ENCODE peak calls at places on chromosomes 4 and X, in ten cellular contexts. X, U, S, R, L, Z, F, I, J and P are unnamed samples.

GRCh38 chr4:24745172-24745895 is 50.0 kb upstream of the SOD3 start:
- DNase-seq in X (no peak), U (no peak), S (no peak), R (no peak), L (no peak), Z (no peak), F (no peak), I (no peak), J (no peak), P (no peak)

GRCh38 chrX:47283015-47283771 is 50.4 kb downstream of the USP11 start:
- DNase-seq in X (peak; percentile 77), U (no peak), S (no peak), R (no peak), L (peak; percentile 74), Z (no peak), F (no peak), I (no peak), J (no peak), P (peak; percentile 74)

GRCh38 chrX:77949840-77950239 is 19.6 kb downstream of the PGAM4 start:
- DNase-seq in X (no peak), U (no peak), S (no peak), R (no peak), L (no peak), Z (no peak), F (no peak), I (no peak), J (no peak), P (no peak)

GRCh38 chrX:14673764-14674163 is 144.4 kb downstream of the GLRA2 start:
- DNase-seq in X (no peak), U (no peak), S (no peak), R (no peak), L (peak; percentile 82), Z (no peak), F (no peak), I (peak; percentile 94), J (no peak), P (no peak)

GRCh38 chr4:123893746-123894095 is 497.1 kb downstream of the SPRY1 start:
- DNase-seq in X (no peak), U (no peak), S (no peak), R (no peak), L (no peak), Z (no peak), F (no peak), I (no peak), J (no peak), P (no peak)

GRCh38 chr4:118921736-118922135 is 33.1 kb downstream of the SYNPO2 start:
- DNase-seq in X (no peak), U (no peak), S (no peak), R (no peak), L (no peak), Z (no peak), F (no peak), I (no peak), J (no peak), P (no peak)

GRCh38 chr4:118729287-118730286 is 44.4 kb downstream of the METTL14 start:
- DNase-seq in X (no peak), U (no peak), S (no peak), R (no peak), L (peak; percentile 65), Z (no peak), F (no peak), I (no peak), J (no peak), P (no peak)

GRCh38 chr4:53196195-53196641 is 169.6 kb downstream of the SCFD2 start:
- DNase-seq in X (no peak), U (no peak), S (no peak), R (no peak), L (no peak), Z (no peak), F (no peak), I (no peak), J (no peak), P (no peak)

GRCh38 chr4:98283219-98284199 is 22.3 kb downstream of the RAP1GDS1 start:
- DNase-seq in X (no peak), U (no peak), S (no peak), R (no peak), L (peak; percentile 34), Z (no peak), F (no peak), I (no peak), J (no peak), P (no peak)

GRCh38 chrX:32985544-32985943 is 225.8 kb downstream of the DMD start:
- DNase-seq in X (no peak), U (no peak), S (no peak), R (no peak), L (no peak), Z (no peak), F (no peak), I (no peak), J (no peak), P (no peak)

GRCh38 chrX:46979340-46979739 is 67.1 kb downstream of the JADE3 start:
- DNase-seq in X (no peak), U (no peak), S (no peak), R (no peak), L (peak; percentile 73), Z (no peak), F (no peak), I (peak; percentile 76), J (no peak), P (no peak)

GRCh38 chr4:143558823-143559756 is 45.6 kb downstream of the SMARCA5 start:
- DNase-seq in X (peak; percentile 88), U (peak; percentile 79), S (peak; percentile 82), R (peak; percentile 70), L (peak; percentile 66), Z (peak; percentile 55), F (peak; percentile 79), I (peak; percentile 19), J (peak; percentile 41), P (peak; percentile 46)

GRCh38 chr4:169267070-169267469 is 3.7 kb downstream of the SH3RF1 start:
- DNase-seq in X (no peak), U (no peak), S (no peak), R (no peak), L (no peak), Z (no peak), F (no peak), I (no peak), J (no peak), P (no peak)

GRCh38 chr4:151690164-151690856 is 70.5 kb downstream of the GATB start:
- DNase-seq in X (no peak), U (no peak), S (no peak), R (no peak), L (peak; percentile 67), Z (no peak), F (no peak), I (no peak), J (no peak), P (no peak)

GRCh38 chr4:18388029-18388428 is 366.5 kb upstream of the LCORL start:
- DNase-seq in X (no peak), U (no peak), S (no peak), R (no peak), L (no peak), Z (no peak), F (no peak), I (no peak), J (no peak), P (no peak)

GRCh38 chr4:127905029-127905428 is 24.3 kb downstream of the PLK4 start:
- DNase-seq in X (peak; percentile 24), U (no peak), S (no peak), R (no peak), L (no peak), Z (no peak), F (no peak), I (no peak), J (no peak), P (no peak)

GRCh38 chrX:100748133-100748532 is 16.2 kb upstream of the SYTL4 start:
- DNase-seq in X (no peak), U (no peak), S (no peak), R (no peak), L (no peak), Z (no peak), F (no peak), I (no peak), J (no peak), P (no peak)

GRCh38 chr4:53436251-53436650 is 58.8 kb downstream of the FIP1L1 start:
- DNase-seq in X (no peak), U (no peak), S (no peak), R (no peak), L (no peak), Z (no peak), F (no peak), I (no peak), J (no peak), P (no peak)

GRCh38 chr4:129839687-129840086 is 743.7 kb downstream of the C4orf33 start:
- DNase-seq in X (no peak), U (no peak), S (no peak), R (no peak), L (no peak), Z (no peak), F (no peak), I (peak; percentile 37), J (no peak), P (no peak)

GRCh38 chr4:154364012-154364863 is 127.4 kb downstream of the DCHS2 start:
- DNase-seq in X (no peak), U (no peak), S (no peak), R (no peak), L (no peak), Z (peak; percentile 25), F (no peak), I (no peak), J (no peak), P (no peak)

GRCh38 chrX:40962793-40963407 is 122.3 kb upstream of the USP9X start:
- DNase-seq in X (no peak), U (no peak), S (no peak), R (no peak), L (no peak), Z (no peak), F (no peak), I (no peak), J (no peak), P (no peak)

GRCh38 chr4:89316187-89316586 is 8.6 kb upstream of the GPRIN3 start:
- DNase-seq in X (no peak), U (no peak), S (no peak), R (no peak), L (peak; percentile 27), Z (no peak), F (no peak), I (no peak), J (no peak), P (no peak)

GRCh38 chr4:168885416-168885815 is 124.6 kb downstream of the CBR4 start:
- DNase-seq in X (no peak), U (no peak), S (no peak), R (no peak), L (no peak), Z (no peak), F (no peak), I (no peak), J (no peak), P (no peak)

GRCh38 chrX:34734383-34734782 is 77.3 kb upstream of the TMEM47 start:
- DNase-seq in X (no peak), U (no peak), S (no peak), R (no peak), L (peak; percentile 0), Z (no peak), F (no peak), I (peak; percentile 3), J (no peak), P (no peak)

GRCh38 chr4:39970559-39971270 is 7.0 kb downstream of the PDS5A start:
- DNase-seq in X (no peak), U (peak; percentile 76), S (no peak), R (no peak), L (peak; percentile 39), Z (no peak), F (peak; percentile 54), I (peak; percentile 34), J (no peak), P (no peak)

GRCh38 chr4:144712775-144713174 is 66.8 kb downstream of the HHIP start:
- DNase-seq in X (no peak), U (no peak), S (no peak), R (no peak), L (no peak), Z (no peak), F (no peak), I (no peak), J (no peak), P (no peak)

GRCh38 chr4:41320786-41321185 is 64.1 kb downstream of the UCHL1 start:
- DNase-seq in X (no peak), U (no peak), S (no peak), R (no peak), L (no peak), Z (no peak), F (no peak), I (no peak), J (no peak), P (no peak)

GRCh38 chr4:5036239-5036638 is 15.0 kb upstream of the STK32B start:
- DNase-seq in X (no peak), U (no peak), S (no peak), R (no peak), L (peak; percentile 52), Z (no peak), F (no peak), I (no peak), J (no peak), P (no peak)